ENCODE peak calls at places on chromosomes 6 and 20, in seven cellular contexts. C, A, Z, H, R, B and U are unnamed samples.

GRCh38 chr6:43929511-43929910 is 159.5 kb downstream of the VEGFA start:
- DNase-seq in Z (no peak), H (no peak), R (no peak), C (no peak), A (no peak), B (no peak), U (no peak)

GRCh38 chr20:16279320-16279719 is 293.9 kb downstream of the KIF16B start:
- DNase-seq in A (no peak), C (no peak), R (no peak), B (no peak), Z (no peak), H (no peak), U (no peak)

GRCh38 chr6:26351544-26351953 is 13.4 kb upstream of the BTN3A2 start:
- DNase-seq in C (peak; percentile 97), H (no peak), A (no peak), B (peak; percentile 98), Z (no peak), R (no peak), U (peak; percentile 85)

GRCh38 chr6:109202409-109203264 is 107.3 kb downstream of the CEP57L1 start:
- DNase-seq in B (no peak), H (no peak), Z (no peak), R (no peak), A (no peak), C (peak; percentile 63), U (peak; percentile 9)

GRCh38 chr6:156850356-156850755 is 73.2 kb downstream of the ARID1B start:
- DNase-seq in H (no peak), A (no peak), Z (no peak), C (no peak), B (no peak), R (no peak), U (no peak)

GRCh38 chr6:168122011-168122410 is 43.0 kb upstream of the FRMD1 start:
- DNase-seq in A (no peak), H (no peak), R (no peak), Z (no peak), C (no peak), B (no peak), U (no peak)

GRCh38 chr20:48350291-48350988 is 477.4 kb downstream of the PREX1 start:
- DNase-seq in R (no peak), A (no peak), C (no peak), B (no peak), Z (no peak), H (peak; percentile 62), U (no peak)

GRCh38 chr20:11813106-11813890 is 104.4 kb upstream of the BTBD3 start:
- DNase-seq in A (no peak), C (no peak), Z (no peak), H (no peak), B (no peak), R (no peak), U (no peak)

GRCh38 chr20:49281059-49281912 is 3.4 kb upstream of the ZNFX1 start:
- DNase-seq in R (no peak), H (peak; percentile 89), A (no peak), B (peak; percentile 53), Z (no peak), C (no peak), U (no peak)

GRCh38 chr6:42118162-42119001 is 24.0 kb downstream of the C6orf132 start:
- DNase-seq in C (no peak), A (peak; percentile 83), Z (peak; percentile 38), H (no peak), R (peak; percentile 92), B (peak; percentile 36), U (peak; percentile 68)

GRCh38 chr6:37483917-37484785 is 15.5 kb downstream of the CCDC167 start:
- DNase-seq in R (peak; percentile 69), H (peak; percentile 83), C (peak; percentile 28), B (peak; percentile 25), A (peak; percentile 86), Z (peak; percentile 48), U (peak; percentile 68)

GRCh38 chr6:80163754-80164187 is 57.3 kb downstream of the BCKDHB start:
- DNase-seq in C (peak; percentile 90), A (no peak), B (peak; percentile 79), Z (no peak), R (no peak), H (no peak), U (peak; percentile 57)

GRCh38 chr6:17280552-17281090 is 540 bp upstream of the RBM24 start:
- DNase-seq in R (peak; percentile 30), Z (peak; percentile 61), A (peak; percentile 81), C (no peak), B (peak; percentile 44), H (peak; percentile 84), U (no peak)

GRCh38 chr20:16865406-16865805 is 117.2 kb downstream of the OTOR start:
- DNase-seq in C (no peak), Z (no peak), H (no peak), R (no peak), A (no peak), B (no peak), U (no peak)

GRCh38 chr6:7846971-7847818 is 63.4 kb downstream of the TXNDC5 start:
- DNase-seq in A (no peak), C (peak; percentile 21), Z (no peak), H (no peak), R (no peak), B (peak; percentile 50), U (no peak)

GRCh38 chr6:136613477-136613876 is 63.3 kb upstream of the MAP7 start:
- DNase-seq in B (peak; percentile 56), A (no peak), C (no peak), Z (no peak), H (no peak), R (no peak), U (no peak)

GRCh38 chr6:33313709-33314514 is at the start of gene TAPBP:
- DNase-seq in B (peak; percentile 56), C (peak; percentile 68), H (peak; percentile 50), R (peak; percentile 60), A (peak; percentile 89), Z (peak; percentile 70), U (peak; percentile 61)

GRCh38 chr20:957544-957943 is 41.4 kb upstream of the ANGPT4 start:
- DNase-seq in Z (no peak), B (no peak), A (no peak), H (peak; percentile 26), R (no peak), C (no peak), U (no peak)

GRCh38 chr6:109902870-109903269 is 75.2 kb upstream of the GPR6 start:
- DNase-seq in Z (no peak), B (no peak), A (no peak), C (no peak), R (no peak), H (no peak), U (no peak)

GRCh38 chr6:44224154-44224977 is 971 bp downstream of the SLC29A1 start:
- DNase-seq in B (peak; percentile 15), Z (no peak), A (no peak), R (no peak), H (no peak), C (no peak), U (no peak)

GRCh38 chr6:36805917-36806316 is 33.3 kb downstream of the CPNE5 start:
- DNase-seq in R (no peak), Z (no peak), B (no peak), C (no peak), H (peak; percentile 35), A (no peak), U (no peak)

GRCh38 chr6:160999508-160999907 is 7.9 kb downstream of the MAP3K4 start:
- DNase-seq in C (no peak), H (no peak), B (no peak), Z (no peak), R (no peak), A (no peak), U (no peak)

GRCh38 chr6:116329156-116329555 is 41.6 kb upstream of the DSE start:
- DNase-seq in A (no peak), B (no peak), H (no peak), R (no peak), C (no peak), Z (no peak), U (no peak)

GRCh38 chr6:116326392-116326717 is 44.4 kb upstream of the DSE start:
- DNase-seq in A (no peak), Z (no peak), H (no peak), C (no peak), R (no peak), B (peak; percentile 42), U (no peak)

GRCh38 chr6:116330511-116330910 is 40.2 kb upstream of the DSE start:
- DNase-seq in B (no peak), R (no peak), Z (no peak), H (no peak), C (no peak), A (no peak), U (no peak)

GRCh38 chr6:116328528-116328903 is 42.2 kb upstream of the DSE start:
- DNase-seq in H (no peak), A (no peak), Z (no peak), R (no peak), B (peak; percentile 57), C (no peak), U (no peak)

GRCh38 chr6:116327803-116328527 is 42.8 kb upstream of the DSE start:
- DNase-seq in B (peak; percentile 19), A (no peak), H (no peak), Z (no peak), C (no peak), R (no peak), U (no peak)
- H3K27ac ChIP-seq in B (no peak overlapping the region), A (no peak overlapping the region), H (no peak overlapping the region), Z (peak overlapping the region; percentile 59), C (no peak overlapping the region), R (peak overlapping the region; percentile 55), U (no peak overlapping the region)

GRCh38 chr6:147508871-147509608 is 550 bp downstream of the SAMD5 start:
- DNase-seq in R (no peak), H (peak; percentile 68), C (no peak), Z (no peak), A (peak; percentile 74), B (no peak), U (no peak)
- TF ChIP-seq CTCF in R (no peak), H (no peak), C (no peak), Z (peak; percentile 22), A (no peak), B (no peak), U (no peak)

DNA sequence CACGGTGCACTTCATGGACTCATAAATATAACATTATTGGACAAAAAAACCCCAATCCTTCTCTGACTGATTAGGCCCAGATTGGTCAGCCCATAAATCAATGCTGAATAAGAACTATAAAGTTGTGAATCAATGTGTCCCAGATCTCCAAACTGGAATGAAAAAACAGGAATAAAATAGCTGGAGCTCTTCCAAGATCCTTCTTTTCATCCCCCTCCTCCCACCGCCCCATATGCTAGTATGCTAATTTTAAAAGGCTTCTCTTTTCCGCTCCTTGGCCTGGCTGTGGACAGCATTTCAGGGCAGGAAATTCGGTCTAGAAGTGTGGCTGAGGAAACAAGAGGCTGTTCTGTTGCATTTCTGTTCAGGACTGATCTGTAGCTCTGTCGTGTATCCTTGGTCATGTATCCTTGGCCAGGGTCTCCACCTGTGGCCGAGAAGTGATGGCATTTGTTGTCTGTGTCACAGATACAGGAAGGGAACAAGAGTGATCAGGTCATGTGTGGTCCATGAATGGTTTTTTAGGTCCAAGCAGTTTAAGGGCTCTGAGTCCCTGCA is 300.4 kb upstream of the SUPT3H start:
- DNase-seq in C (no peak), B (no peak), Z (no peak), H (no peak), A (no peak), R (no peak), U (no peak)
- H3K27ac ChIP-seq in C (no peak overlapping the region), B (no peak overlapping the region), Z (no peak overlapping the region), H (no peak overlapping the region), A (no peak overlapping the region), R (peak overlapping the region; percentile 11), U (no peak overlapping the region)

DNA sequence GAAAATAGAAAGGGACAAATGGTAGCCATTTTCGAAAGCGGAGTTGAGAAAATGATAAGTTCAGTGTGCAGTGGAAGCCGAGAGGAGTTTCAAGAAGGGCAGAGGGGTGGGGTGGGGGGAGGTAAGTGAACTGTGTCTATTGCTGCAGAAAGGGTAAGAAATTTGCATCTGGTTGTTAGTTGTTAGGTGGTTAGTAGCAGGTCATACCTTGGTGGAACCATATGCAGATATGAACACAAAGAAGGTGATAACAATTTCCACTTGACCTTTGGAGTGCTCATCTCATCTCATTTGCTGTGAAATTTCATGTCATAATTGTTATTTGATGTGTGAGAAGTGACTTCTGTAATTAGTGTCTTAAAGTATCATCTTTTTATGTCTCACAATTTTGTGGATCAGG is 288.2 kb downstream of the QKI start:
- DNase-seq in A (no peak), R (no peak), H (no peak), C (no peak), B (no peak), Z (no peak), U (no peak)
- TF ChIP-seq CTCF in A (no peak), R (no peak), H (no peak), C (no peak), B (no peak), Z (no peak), U (no peak)